ENCODE peak calls at places on chromosomes 5 and 9, in seven cellular contexts. C, E, Q, F, M, L and I are unnamed samples.
A peak's percentile ranks its signal among the peaks of the same experiment; 100 is the strongest.

GRCh38 chr5:173733065-173733824 is 116.8 kb upstream of the BOD1 start:
- DNase-seq in M (no peak), L (no peak), F (no peak), C (no peak), Q (no peak), E (no peak), I (peak; percentile 23)

GRCh38 chr5:150541895-150542294 is 34.0 kb downstream of the NDST1 start:
- DNase-seq in Q (no peak), F (no peak), E (no peak), L (no peak), M (no peak), C (no peak), I (no peak)

GRCh38 chr9:71145179-71145578 is 23.8 kb upstream of the TRPM3 start:
- DNase-seq in E (no peak), M (no peak), L (no peak), C (no peak), Q (no peak), F (no peak), I (no peak)

GRCh38 chr9:4985376-4986266 is 549 bp downstream of the JAK2 start:
- DNase-seq in C (peak; percentile 57), E (peak; percentile 9), F (peak; percentile 57), Q (peak; percentile 74), M (no peak), L (peak; percentile 44), I (peak; percentile 69)

GRCh38 chr5:19547640-19548039 is 440.4 kb downstream of the CDH18 start:
- DNase-seq in C (peak; percentile 87), F (no peak), E (no peak), Q (no peak), M (no peak), L (no peak), I (no peak)

GRCh38 chr9:34701023-34701768 is 8.7 kb downstream of the CCL21 start:
- DNase-seq in L (peak; percentile 70), M (no peak), C (peak; percentile 38), F (peak; percentile 79), Q (peak; percentile 89), E (peak; percentile 50), I (peak; percentile 89)

GRCh38 chr5:154697335-154697734 is 57.8 kb upstream of the LARP1 start:
- DNase-seq in Q (no peak), E (no peak), F (no peak), L (no peak), M (no peak), C (peak; percentile 44), I (no peak)

GRCh38 chr5:10474521-10475075 is 32.9 kb downstream of the ROPN1L start:
- DNase-seq in C (peak; percentile 82), L (no peak), M (no peak), Q (no peak), F (no peak), E (no peak), I (no peak)

GRCh38 chr5:33701251-33701650 is 190.5 kb downstream of the ADAMTS12 start:
- DNase-seq in F (no peak), Q (no peak), C (peak; percentile 83), L (no peak), M (no peak), E (no peak), I (no peak)

GRCh38 chr9:109411069-109411761 is 86.9 kb downstream of the PTPN3 start:
- DNase-seq in E (no peak), L (no peak), F (no peak), C (no peak), Q (no peak), M (no peak), I (no peak)

GRCh38 chr9:22278426-22278825 is 168.2 kb upstream of the DMRTA1 start:
- DNase-seq in L (no peak), F (no peak), Q (no peak), C (peak; percentile 52), M (no peak), E (no peak), I (no peak)

GRCh38 chr9:1005043-1005667 is 28.7 kb downstream of the DMRT3 start:
- DNase-seq in Q (no peak), E (peak; percentile 19), F (no peak), L (no peak), C (peak; percentile 42), M (no peak), I (no peak)

GRCh38 chr5:150044334-150044681 is 42.0 kb downstream of the CSF1R start:
- DNase-seq in M (peak; percentile 56), C (peak; percentile 86), Q (no peak), L (no peak), E (no peak), F (no peak), I (no peak)

GRCh38 chr5:87263498-87263897 is 4.2 kb upstream of the RASA1 start:
- DNase-seq in Q (no peak), F (no peak), E (no peak), M (no peak), C (no peak), L (no peak), I (no peak)

GRCh38 chr5:2515180-2515809 is 236.2 kb downstream of the IRX2 start:
- DNase-seq in C (no peak), M (peak; percentile 52), F (no peak), E (no peak), L (no peak), Q (no peak), I (no peak)

GRCh38 chr5:32625106-32625505 is 39.7 kb downstream of the SUB1 start:
- DNase-seq in E (no peak), Q (no peak), C (no peak), L (no peak), F (no peak), M (no peak), I (no peak)

GRCh38 chr5:111070272-111071134 is 1.0 kb upstream of the TSLP start:
- DNase-seq in L (no peak), Q (peak; percentile 63), E (no peak), C (peak; percentile 41), F (peak; percentile 49), M (no peak), I (peak; percentile 71)

GRCh38 chr5:141841781-141842180 is 36.4 kb downstream of the PCDH1 start:
- DNase-seq in E (no peak), M (no peak), L (no peak), Q (no peak), C (no peak), F (peak; percentile 77), I (peak; percentile 89)

GRCh38 chr5:6705088-6705487 is 8.1 kb upstream of the TENT4A start:
- DNase-seq in F (no peak), C (peak; percentile 60), E (no peak), M (no peak), Q (no peak), L (no peak), I (no peak)

DNA sequence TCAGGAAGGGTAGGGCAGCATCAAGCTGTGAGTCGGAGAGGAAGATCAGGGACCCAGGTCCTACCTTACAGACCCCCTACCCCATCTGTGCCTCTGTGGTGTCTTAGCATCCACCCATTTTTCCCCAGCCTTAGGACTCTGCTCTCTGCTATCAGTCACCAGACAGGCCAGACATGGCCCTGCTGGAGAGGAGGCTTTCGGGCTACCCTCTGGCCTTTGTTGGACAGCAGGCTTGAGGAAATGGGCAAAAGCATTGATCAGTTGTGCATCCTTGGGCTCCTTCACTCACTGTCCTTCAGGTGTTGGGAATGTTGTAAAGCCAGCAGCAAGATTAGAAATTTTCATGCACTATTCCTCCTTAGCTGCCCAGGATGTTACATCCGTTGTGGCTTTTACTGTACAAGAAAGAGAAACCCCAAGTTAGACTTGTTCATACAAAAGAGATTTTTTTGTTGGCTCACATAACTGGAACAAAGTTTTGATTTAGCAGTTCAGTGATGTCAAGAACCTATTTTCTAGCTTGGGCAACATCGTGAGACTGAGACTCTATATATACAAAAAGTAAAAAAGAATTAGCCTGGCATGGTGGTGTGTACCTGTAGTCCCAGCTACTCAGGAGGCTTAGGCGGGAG is 17.4 kb upstream of the TNFAIP8 start:
- DNase-seq in Q (no peak), M (no peak), C (no peak), E (no peak), L (no peak), F (no peak), I (no peak)
- H3K4me3 ChIP-seq in Q (no peak overlapping the region), M (no peak overlapping the region), C (no peak overlapping the region), E (no peak overlapping the region), L (no peak overlapping the region), F (no peak overlapping the region), I (no peak overlapping the region)

GRCh38 chr9:116332090-116332489 is 178.5 kb downstream of the PAPPA start:
- DNase-seq in F (no peak), M (no peak), C (no peak), L (no peak), Q (no peak), E (no peak), I (no peak)
- H3K27me3 ChIP-seq in F (no peaks in the 10 kb centered on the region), M (no peaks in the 10 kb centered on the region), C (no peaks in the 10 kb centered on the region), L (no peaks in the 10 kb centered on the region), Q (no peaks in the 10 kb centered on the region), E (no peaks in the 10 kb centered on the region), I (no peaks in the 10 kb centered on the region)

GRCh38 chr5:102932781-102933180 is 177.7 kb downstream of the PAM start:
- DNase-seq in F (no peak), C (no peak), L (no peak), Q (no peak), M (no peak), E (no peak), I (no peak)

GRCh38 chr5:102933300-102933699 is 178.2 kb downstream of the PAM start:
- DNase-seq in M (no peak), E (no peak), C (no peak), Q (no peak), L (no peak), F (no peak), I (no peak)

GRCh38 chr5:102931085-102931484 is 176.0 kb downstream of the PAM start:
- DNase-seq in E (no peak), M (no peak), F (no peak), C (no peak), Q (no peak), L (no peak), I (no peak)

GRCh38 chr5:102930244-102930643 is 175.1 kb downstream of the PAM start:
- DNase-seq in M (no peak), E (no peak), Q (no peak), L (no peak), F (no peak), C (no peak), I (no peak)

GRCh38 chr5:102933721-102934459 is 178.8 kb downstream of the PAM start:
- DNase-seq in L (no peak), Q (no peak), M (no peak), F (no peak), E (no peak), C (no peak), I (no peak)
- H3K4me3 ChIP-seq in L (no peak overlapping the region), Q (no peak overlapping the region), M (no peak overlapping the region), F (no peak overlapping the region), E (no peak overlapping the region), C (no peak overlapping the region), I (no peak overlapping the region)

GRCh38 chr5:135031146-135031812 is 2.7 kb downstream of the PITX1 start:
- DNase-seq in C (no peak), M (no peak), Q (peak; percentile 65), F (peak; percentile 52), E (no peak), L (no peak), I (no peak)

GRCh38 chr5:135029468-135030122 is 4.4 kb downstream of the PITX1 start:
- DNase-seq in F (no peak), L (no peak), Q (no peak), C (no peak), M (no peak), E (no peak), I (no peak)

GRCh38 chr5:135031813-135032612 is 2.0 kb downstream of the PITX1 start:
- DNase-seq in M (no peak), L (no peak), E (no peak), Q (no peak), C (no peak), F (peak; percentile 2), I (no peak)

GRCh38 chr5:135030123-135030517 is 3.9 kb downstream of the PITX1 start:
- DNase-seq in F (peak; percentile 12), M (no peak), L (no peak), E (no peak), C (no peak), Q (no peak), I (no peak)

GRCh38 chr5:135030691-135031145 is 3.3 kb downstream of the PITX1 start:
- DNase-seq in C (no peak), E (no peak), Q (no peak), M (no peak), L (no peak), F (peak; percentile 32), I (no peak)
- H3K27me3 ChIP-seq in C (peaks cover 49% of the 10 kb centered on the region), E (no peaks in the 10 kb centered on the region), Q (peaks cover 75% of the 10 kb centered on the region), M (peaks cover 22% of the 10 kb centered on the region), L (peaks cover 29% of the 10 kb centered on the region), F (peaks cover 96% of the 10 kb centered on the region), I (peaks cover 92% of the 10 kb centered on the region)